ENCODE peak calls at places on chromosomes 16 and 17, in eight cellular contexts. I, C, R, F, S, W, L and Q are unnamed samples.

GRCh38 chr16:1156983-1157638 is 4.2 kb downstream of the CACNA1H start:
- DNase-seq in I (no peak), C (no peak), R (no peak), F (no peak), S (no peak), W (no peak), L (no peak), Q (no peak)

GRCh38 chr16:21156767-21157467 is 1.6 kb upstream of the LDAF1 start:
- DNase-seq in I (peak), C (peak), R (peak), F (peak), S (no peak), W (no peak), L (no peak), Q (peak)

GRCh38 chr17:38429476-38430100 is 1.3 kb downstream of the ARHGAP23 start:
- DNase-seq in I (no peak), C (no peak), R (no peak), F (no peak), S (no peak), W (no peak), L (no peak), Q (no peak)

GRCh38 chr17:38746893-38747384 is 1.2 kb downstream of the PCGF2 start:
- DNase-seq in I (no peak), C (no peak), R (no peak), F (no peak), S (no peak), W (no peak), L (no peak), Q (no peak)

GRCh38 chr16:71894229-71894920 is 956 bp upstream of the IST1 start:
- DNase-seq in I (peak), C (peak), R (peak), F (peak), S (peak), W (no peak), L (peak), Q (peak)

GRCh38 chr16:61900482-61900881 is 135.8 kb downstream of the CDH8 start:
- DNase-seq in I (no peak), C (no peak), R (no peak), F (no peak), S (no peak), W (no peak), L (no peak), Q (no peak)

GRCh38 chr16:57824880-57825279 is 22.6 kb upstream of the KIFC3 start:
- DNase-seq in I (no peak), C (no peak), R (peak), F (no peak), S (no peak), W (no peak), L (no peak), Q (no peak)

GRCh38 chr16:85853641-85854545 is 45.1 kb upstream of the IRF8 start:
- DNase-seq in I (no peak), C (no peak), R (no peak), F (no peak), S (no peak), W (no peak), L (no peak), Q (no peak)

GRCh38 chr17:65163990-65164495 is 26.9 kb downstream of the RGS9 start:
- DNase-seq in I (peak), C (no peak), R (peak), F (peak), S (no peak), W (no peak), L (no peak), Q (peak)